ENCODE peak calls at places on chromosomes 3 and 15, in five cellular contexts. One of them, this sample, is unnamed.

GRCh38 chr15:89822611-89822950 is 7.9 kb upstream of the ANPEP start:
- DNase-seq in NCI-H1105 treated with DMSO at 0.1 percent for 48 hours: no peak
- DNase-seq in heart left ventricle: no peak
- DNase-seq in NCI-H2227 treated with DMSO at 0.1 percent for 48 hours: no peak
- DNase-seq in mucosa of gallbladder: no peak
- DNase-seq in this sample: no peak

GRCh38 chr3:24943961-24944360 is 449.3 kb upstream of the THRB start:
- DNase-seq in NCI-H1105 treated with DMSO at 0.1 percent for 48 hours: no peak
- DNase-seq in heart left ventricle: no peak
- DNase-seq in mucosa of gallbladder: no peak
- DNase-seq in NCI-H2227 treated with DMSO at 0.1 percent for 48 hours: no peak
- DNase-seq in this sample: no peak

GRCh38 chr15:44545934-44546802 is 9.2 kb downstream of the EIF3J start:
- DNase-seq in NCI-H2227 treated with DMSO at 0.1 percent for 48 hours: peak; percentile 44
- DNase-seq in heart left ventricle: no peak
- DNase-seq in mucosa of gallbladder: no peak
- DNase-seq in NCI-H1105 treated with DMSO at 0.1 percent for 48 hours: no peak
- DNase-seq in this sample: no peak

GRCh38 chr3:131957511-131957910 is 77.3 kb downstream of the CPNE4 start:
- DNase-seq in heart left ventricle: no peak
- DNase-seq in NCI-H2227 treated with DMSO at 0.1 percent for 48 hours: no peak
- DNase-seq in mucosa of gallbladder: no peak
- DNase-seq in NCI-H1105 treated with DMSO at 0.1 percent for 48 hours: no peak
- DNase-seq in this sample: no peak

GRCh38 chr3:48306290-48306689 is 27.2 kb downstream of the SPINK8 start:
- DNase-seq in mucosa of gallbladder: no peak
- DNase-seq in NCI-H2227 treated with DMSO at 0.1 percent for 48 hours: no peak
- DNase-seq in NCI-H1105 treated with DMSO at 0.1 percent for 48 hours: no peak
- DNase-seq in heart left ventricle: no peak
- DNase-seq in this sample: no peak

GRCh38 chr3:114144909-114145688 is 33.8 kb downstream of the DRD3 start:
- DNase-seq in heart left ventricle: peak; percentile 10
- DNase-seq in mucosa of gallbladder: no peak
- DNase-seq in NCI-H2227 treated with DMSO at 0.1 percent for 48 hours: no peak
- DNase-seq in NCI-H1105 treated with DMSO at 0.1 percent for 48 hours: no peak
- DNase-seq in this sample: peak; percentile 93

GRCh38 chr3:72633534-72633933 is 214.7 kb downstream of the SHQ1 start:
- DNase-seq in heart left ventricle: no peak
- DNase-seq in mucosa of gallbladder: no peak
- DNase-seq in NCI-H2227 treated with DMSO at 0.1 percent for 48 hours: no peak
- DNase-seq in NCI-H1105 treated with DMSO at 0.1 percent for 48 hours: no peak
- DNase-seq in this sample: no peak

GRCh38 chr3:10783360-10784346 is 32.4 kb upstream of the SLC6A11 start:
- DNase-seq in NCI-H2227 treated with DMSO at 0.1 percent for 48 hours: peak; percentile 4
- DNase-seq in heart left ventricle: no peak
- DNase-seq in mucosa of gallbladder: no peak
- DNase-seq in NCI-H1105 treated with DMSO at 0.1 percent for 48 hours: peak; percentile 6
- DNase-seq in this sample: peak; percentile 17

GRCh38 chr15:31303434-31304073 is 23.1 kb upstream of the KLF13 start:
- DNase-seq in heart left ventricle: no peak
- DNase-seq in NCI-H1105 treated with DMSO at 0.1 percent for 48 hours: no peak
- DNase-seq in NCI-H2227 treated with DMSO at 0.1 percent for 48 hours: no peak
- DNase-seq in mucosa of gallbladder: peak; percentile 10
- DNase-seq in this sample: no peak

GRCh38 chr3:44721231-44722102 is 8.0 kb upstream of the ZNF501 start:
- DNase-seq in heart left ventricle: no peak
- DNase-seq in NCI-H2227 treated with DMSO at 0.1 percent for 48 hours: no peak
- DNase-seq in NCI-H1105 treated with DMSO at 0.1 percent for 48 hours: no peak
- DNase-seq in mucosa of gallbladder: no peak
- DNase-seq in this sample: no peak

GRCh38 chr3:55327131-55327920 is 159.8 kb downstream of the WNT5A start:
- DNase-seq in mucosa of gallbladder: no peak
- DNase-seq in heart left ventricle: no peak
- DNase-seq in NCI-H2227 treated with DMSO at 0.1 percent for 48 hours: no peak
- DNase-seq in NCI-H1105 treated with DMSO at 0.1 percent for 48 hours: no peak
- DNase-seq in this sample: peak; percentile 19

GRCh38 chr3:180747805-180748361 is 68.6 kb upstream of the CCDC39 start:
- DNase-seq in mucosa of gallbladder: no peak
- DNase-seq in NCI-H2227 treated with DMSO at 0.1 percent for 48 hours: peak; percentile 55
- DNase-seq in heart left ventricle: no peak
- DNase-seq in NCI-H1105 treated with DMSO at 0.1 percent for 48 hours: peak; percentile 94
- DNase-seq in this sample: no peak

GRCh38 chr15:100596792-100597191 is 5.2 kb downstream of the LINS1 start:
- DNase-seq in NCI-H1105 treated with DMSO at 0.1 percent for 48 hours: no peak
- DNase-seq in NCI-H2227 treated with DMSO at 0.1 percent for 48 hours: no peak
- DNase-seq in mucosa of gallbladder: peak; percentile 12
- DNase-seq in heart left ventricle: no peak
- DNase-seq in this sample: peak; percentile 43